ENCODE peak calls at places on chromosomes 12 and 14, in four cellular contexts. One of them, this sample, is unnamed.

GRCh38 chr12:27785882-27786570 is 6.0 kb upstream of the MANSC4 start:
- DNase-seq in K562: no peak
- DNase-seq in A549: no peak
- DNase-seq in HepG2: no peak
- DNase-seq in this sample: peak

GRCh38 chr14:23093993-23094665 is 807 bp downstream of the ACIN1 start:
- DNase-seq in K562: no peak
- DNase-seq in A549: peak
- DNase-seq in HepG2: no peak
- DNase-seq in this sample: no peak

GRCh38 chr12:79945455-79945854 is 10.6 kb upstream of the PPP1R12A start:
- DNase-seq in A549: no peak
- DNase-seq in HepG2: no peak
- DNase-seq in K562: no peak
- DNase-seq in this sample: no peak

GRCh38 chr14:61587397-61587713 is 108.0 kb upstream of the HIF1A start:
- DNase-seq in K562: no peak
- DNase-seq in A549: no peak
- DNase-seq in HepG2: no peak
- DNase-seq in this sample: no peak

GRCh38 chr12:43847427-43847826 is 11.5 kb downstream of the TMEM117 start:
- DNase-seq in HepG2: no peak
- DNase-seq in K562: no peak
- DNase-seq in A549: no peak
- DNase-seq in this sample: peak

GRCh38 chr14:50531595-50532501 is 521 bp downstream of the MAP4K5 start:
- DNase-seq in HepG2: no peak
- DNase-seq in K562: no peak
- DNase-seq in A549: no peak
- DNase-seq in this sample: peak

GRCh38 chr14:49984419-49984818 is 91.5 kb downstream of the ARF6 start:
- DNase-seq in K562: no peak
- DNase-seq in A549: no peak
- DNase-seq in HepG2: no peak
- DNase-seq in this sample: no peak

GRCh38 chr12:47387991-47388390 is 308.2 kb upstream of the AMIGO2 start:
- DNase-seq in HepG2: no peak
- DNase-seq in A549: no peak
- DNase-seq in K562: no peak
- DNase-seq in this sample: no peak

GRCh38 chr12:67940780-67941243 is 48.4 kb upstream of the IFNG-AS1 start:
- DNase-seq in HepG2: peak
- DNase-seq in K562: no peak
- DNase-seq in A549: no peak
- DNase-seq in this sample: no peak

GRCh38 chr12:7716391-7716790 is 5.2 kb downstream of the DPPA3 start:
- DNase-seq in A549: peak
- DNase-seq in HepG2: peak
- DNase-seq in K562: peak
- DNase-seq in this sample: peak

GRCh38 chr14:41872906-41873305 is 266.2 kb downstream of the LRFN5 start:
- DNase-seq in K562: no peak
- DNase-seq in A549: no peak
- DNase-seq in HepG2: no peak
- DNase-seq in this sample: no peak

GRCh38 chr12:93857917-93858513 is 180.8 kb downstream of the CRADD start:
- DNase-seq in HepG2: no peak
- DNase-seq in A549: no peak
- DNase-seq in K562: no peak
- DNase-seq in this sample: no peak

GRCh38 chr12:41962171-41962572 is 182.5 kb downstream of the GXYLT1 start:
- DNase-seq in A549: no peak
- DNase-seq in K562: no peak
- DNase-seq in HepG2: no peak
- DNase-seq in this sample: no peak

GRCh38 chr12:26668230-26668629 is 164.8 kb downstream of the ITPR2 start:
- DNase-seq in K562: no peak
- DNase-seq in HepG2: no peak
- DNase-seq in A549: no peak
- DNase-seq in this sample: no peak

GRCh38 chr14:94699831-94700230 is 70.1 kb downstream of the GSC start:
- DNase-seq in HepG2: no peak
- DNase-seq in K562: no peak
- DNase-seq in A549: no peak
- DNase-seq in this sample: no peak

GRCh38 chr14:54776361-54777001 is 126.1 kb downstream of the GCH1 start:
- DNase-seq in K562: no peak
- DNase-seq in HepG2: no peak
- DNase-seq in A549: no peak
- DNase-seq in this sample: peak

GRCh38 chr14:53608369-53608768 is 348.3 kb downstream of the BMP4 start:
- DNase-seq in K562: no peak
- DNase-seq in A549: peak
- DNase-seq in HepG2: no peak
- DNase-seq in this sample: no peak

GRCh38 chr12:102429211-102429610 is 51.2 kb downstream of the IGF1 start:
- DNase-seq in K562: no peak
- DNase-seq in A549: no peak
- DNase-seq in HepG2: no peak
- DNase-seq in this sample: no peak

GRCh38 chr14:92847220-92848148 is 53.4 kb downstream of the GOLGA5 start:
- DNase-seq in K562: no peak
- DNase-seq in A549: no peak
- DNase-seq in HepG2: no peak
- DNase-seq in this sample: peak

GRCh38 chr12:40963761-40964160 is 224.4 kb upstream of the PDZRN4 start:
- DNase-seq in K562: no peak
- DNase-seq in HepG2: no peak
- DNase-seq in A549: no peak
- DNase-seq in this sample: no peak

GRCh38 chr14:59688224-59689170 is 111.9 kb upstream of the CCDC175 start:
- DNase-seq in HepG2: peak
- DNase-seq in A549: peak
- DNase-seq in K562: peak
- DNase-seq in this sample: peak

GRCh38 chr12:110159671-110160245 is 35.6 kb downstream of the IFT81 start:
- DNase-seq in K562: no peak
- DNase-seq in A549: no peak
- DNase-seq in HepG2: no peak
- DNase-seq in this sample: no peak

GRCh38 chr12:97977870-97978269 is 515.3 kb downstream of the RMST start:
- DNase-seq in HepG2: no peak
- DNase-seq in A549: no peak
- DNase-seq in K562: no peak
- DNase-seq in this sample: no peak

GRCh38 chr12:68180792-68181744 is 21.5 kb upstream of the IFNG start:
- DNase-seq in K562: no peak
- DNase-seq in A549: no peak
- DNase-seq in HepG2: no peak
- DNase-seq in this sample: peak

GRCh38 chr12:18332173-18332572 is 70.9 kb downstream of the PIK3C2G start:
- DNase-seq in A549: no peak
- DNase-seq in HepG2: no peak
- DNase-seq in K562: no peak
- DNase-seq in this sample: no peak

GRCh38 chr12:24039113-24039525 is 89.6 kb upstream of the SOX5 start:
- DNase-seq in HepG2: peak
- DNase-seq in A549: no peak
- DNase-seq in K562: no peak
- DNase-seq in this sample: no peak

GRCh38 chr14:101875726-101876268 is 88.6 kb upstream of the DYNC1H1 start:
- DNase-seq in A549: no peak
- DNase-seq in K562: no peak
- DNase-seq in HepG2: no peak
- DNase-seq in this sample: peak

GRCh38 chr12:124361074-124361965 is 66.4 kb downstream of the RFLNA start:
- DNase-seq in K562: no peak
- DNase-seq in HepG2: no peak
- DNase-seq in A549: no peak
- DNase-seq in this sample: no peak

GRCh38 chr12:122021193-122021821 is 377 bp upstream of the BCL7A start:
- DNase-seq in A549: no peak
- DNase-seq in K562: no peak
- DNase-seq in HepG2: no peak
- DNase-seq in this sample: peak

GRCh38 chr14:82403972-82404371 is 870.3 kb upstream of the SEL1L start:
- DNase-seq in K562: no peak
- DNase-seq in A549: no peak
- DNase-seq in HepG2: no peak
- DNase-seq in this sample: no peak

GRCh38 chr14:31261859-31262739 is 54.5 kb upstream of the HECTD1 start:
- DNase-seq in A549: no peak
- DNase-seq in HepG2: peak
- DNase-seq in K562: no peak
- DNase-seq in this sample: peak

GRCh38 chr12:52126605-52127578 is 47.4 kb downstream of the SMIM41 start:
- DNase-seq in HepG2: no peak
- DNase-seq in A549: peak
- DNase-seq in K562: no peak
- DNase-seq in this sample: no peak

GRCh38 chr12:90908465-90908864 is 46.5 kb downstream of the CCER1 start:
- DNase-seq in K562: no peak
- DNase-seq in HepG2: no peak
- DNase-seq in A549: no peak
- DNase-seq in this sample: no peak

GRCh38 chr12:120231316-120232011 is 30.6 kb upstream of the RPLP0 start:
- DNase-seq in HepG2: peak
- DNase-seq in A549: peak
- DNase-seq in K562: peak
- DNase-seq in this sample: peak
- TF ChIP-seq CTCF in HepG2: no peak
- TF ChIP-seq CTCF in A549: no peak
- TF ChIP-seq CTCF in K562: peak
- TF ChIP-seq CTCF in this sample: peak

DNA sequence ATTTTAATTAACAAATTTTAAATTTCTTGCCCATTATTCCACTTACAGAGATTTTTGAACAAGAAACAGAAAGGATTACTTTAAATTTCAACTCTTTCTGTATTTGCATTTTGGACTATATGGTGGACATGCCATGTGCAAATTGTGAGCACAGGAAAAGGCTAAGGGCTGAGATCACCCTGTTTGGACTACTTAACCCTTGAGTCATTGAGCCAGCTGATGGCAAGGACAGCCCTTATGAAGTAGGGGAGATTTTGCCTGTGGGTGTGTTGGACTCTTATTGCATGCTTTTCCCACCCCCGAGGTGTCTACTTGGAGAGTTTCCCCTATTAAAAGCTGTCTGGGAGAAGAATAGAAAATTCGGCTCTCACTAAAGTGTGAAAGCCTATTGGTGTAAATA is 17.2 kb downstream of the DERA start:
- DNase-seq in K562: no peak
- DNase-seq in HepG2: peak
- DNase-seq in A549: no peak
- DNase-seq in this sample: no peak
- H3K4me3 ChIP-seq in K562: no peak
- H3K4me3 ChIP-seq in HepG2: no peak
- H3K4me3 ChIP-seq in A549: no peak
- H3K4me3 ChIP-seq in this sample: no peak

GRCh38 chr14:39491134-39491541 is 58.9 kb upstream of the FBXO33 start:
- DNase-seq in HepG2: peak
- DNase-seq in K562: peak
- DNase-seq in A549: peak
- DNase-seq in this sample: peak
- TF ChIP-seq MYC in HepG2: no peak
- TF ChIP-seq MYC in K562: no peak
- TF ChIP-seq MYC in A549: no peak
- TF ChIP-seq MYC in this sample: no peak

GRCh38 chr14:88535149-88535548 is 19.7 kb downstream of the PTPN21 start:
- DNase-seq in HepG2: peak
- DNase-seq in A549: no peak
- DNase-seq in K562: no peak
- DNase-seq in this sample: no peak
- TF ChIP-seq CTCF in HepG2: peak
- TF ChIP-seq CTCF in A549: no peak
- TF ChIP-seq CTCF in K562: no peak
- TF ChIP-seq CTCF in this sample: no peak

GRCh38 chr12:57614178-57614947 is 3.1 kb downstream of the ARHGEF25 start:
- DNase-seq in A549: peak
- DNase-seq in K562: peak
- DNase-seq in HepG2: no peak
- DNase-seq in this sample: peak

GRCh38 chr12:57615637-57616036 is 4.4 kb downstream of the ARHGEF25 start:
- DNase-seq in K562: no peak
- DNase-seq in HepG2: no peak
- DNase-seq in A549: no peak
- DNase-seq in this sample: no peak

GRCh38 chr12:57616383-57617101 is 5.3 kb downstream of the ARHGEF25 start:
- DNase-seq in A549: no peak
- DNase-seq in K562: no peak
- DNase-seq in HepG2: no peak
- DNase-seq in this sample: no peak

GRCh38 chr12:57613427-57614109 is 2.3 kb downstream of the ARHGEF25 start:
- DNase-seq in A549: no peak
- DNase-seq in HepG2: no peak
- DNase-seq in K562: no peak
- DNase-seq in this sample: no peak

GRCh38 chr12:57614948-57615500 is 3.8 kb downstream of the ARHGEF25 start:
- DNase-seq in K562: no peak
- DNase-seq in HepG2: no peak
- DNase-seq in A549: no peak
- DNase-seq in this sample: no peak
- H3K4me3 ChIP-seq in K562: no peak
- H3K4me3 ChIP-seq in HepG2: no peak
- H3K4me3 ChIP-seq in A549: no peak
- H3K4me3 ChIP-seq in this sample: no peak

DNA sequence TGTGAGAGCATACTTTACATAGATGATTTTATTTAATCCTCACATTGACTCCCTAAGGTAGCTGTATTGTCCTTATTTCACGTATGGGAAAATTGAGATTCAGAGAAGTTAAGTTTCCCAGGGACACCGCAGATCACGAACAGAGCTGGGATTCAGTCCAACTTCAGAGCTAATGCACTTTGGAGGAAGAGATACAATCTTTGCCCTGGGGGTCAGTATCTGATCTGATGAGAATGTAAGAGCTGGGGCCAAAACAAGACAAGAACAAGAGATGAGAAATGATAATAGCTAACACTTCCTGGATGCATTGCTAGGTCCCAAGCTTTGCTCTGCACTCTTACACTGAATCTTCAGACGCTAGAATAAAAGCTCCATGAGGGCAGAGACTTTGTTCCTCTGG is 6.0 kb upstream of the CSAD start:
- DNase-seq in HepG2: no peak
- DNase-seq in A549: no peak
- DNase-seq in K562: peak
- DNase-seq in this sample: no peak
- TF ChIP-seq MYC in HepG2: no peak
- TF ChIP-seq MYC in A549: no peak
- TF ChIP-seq MYC in K562: no peak
- TF ChIP-seq MYC in this sample: no peak

DNA sequence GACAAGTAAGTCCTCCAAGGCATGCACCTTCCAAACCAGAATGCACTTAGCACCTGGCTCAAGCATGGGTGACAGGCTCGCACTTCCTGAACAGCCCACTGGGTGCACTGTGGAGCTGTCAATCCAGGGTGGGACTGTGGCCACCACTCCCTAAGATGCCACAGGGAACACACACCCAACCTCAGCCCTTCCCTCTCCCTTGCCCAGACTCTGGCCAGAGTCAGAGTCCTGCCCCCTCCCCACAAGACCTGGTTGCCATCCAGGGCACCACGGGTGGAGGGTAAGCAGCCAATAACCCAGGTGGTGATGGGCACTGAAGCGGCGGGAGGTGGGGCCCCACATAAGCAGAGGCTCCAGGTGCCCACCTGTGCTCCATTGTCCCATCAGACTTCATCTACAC is 160.6 kb downstream of the MYRFL start:
- DNase-seq in K562: peak
- DNase-seq in A549: peak
- DNase-seq in HepG2: peak
- DNase-seq in this sample: peak
- TF ChIP-seq CTCF in K562: peak
- TF ChIP-seq CTCF in A549: no peak
- TF ChIP-seq CTCF in HepG2: peak
- TF ChIP-seq CTCF in this sample: peak